ENCODE peak calls at places on chromosome 5, in nine cellular contexts. J is IMR-90, W is ovary, T is H1, M is GM12891, R is A549, H is transverse colon, G is heart left ventricle, O is lower leg skin. C is an unnamed sample.

GRCh38 chr5:1410156-1411014 is 34.9 kb downstream of the SLC6A3 start:
- DNase-seq in J (no peak), W (peak), T (no peak), M (no peak), R (no peak), H (no peak), G (peak), O (no peak), C (no peak)

GRCh38 chr5:141084487-141084989 is 9.9 kb upstream of the PCDHB2 start:
- DNase-seq in J (peak), W (peak), T (peak), M (no peak), R (peak), H (peak), G (peak), O (no peak), C (peak)

GRCh38 chr5:9411142-9411541 is 134.7 kb downstream of the SEMA5A start:
- DNase-seq in J (no peak), W (no peak), T (no peak), M (no peak), R (no peak), H (no peak), G (no peak), O (no peak), C (no peak)

GRCh38 chr5:179464631-179465030 is 85.7 kb upstream of the RUFY1 start:
- DNase-seq in J (no peak), W (no peak), T (no peak), M (no peak), R (no peak), H (no peak), G (no peak), O (no peak), C (no peak)

GRCh38 chr5:125269926-125270325 is 523.5 kb upstream of the ZNF608 start:
- DNase-seq in J (no peak), W (no peak), T (no peak), M (no peak), R (no peak), H (no peak), G (no peak), O (no peak), C (no peak)

GRCh38 chr5:62082370-62082778 is 223.6 kb upstream of the KIF2A start:
- DNase-seq in J (peak), W (no peak), T (no peak), M (no peak), R (no peak), H (no peak), G (no peak), O (no peak), C (peak)

GRCh38 chr5:35780236-35780635 is 76.5 kb upstream of the IL7R start:
- DNase-seq in J (no peak), W (no peak), T (no peak), M (no peak), R (no peak), H (no peak), G (no peak), O (no peak), C (no peak)

GRCh38 chr5:87541033-87541432 is 128.3 kb upstream of the CCNH start:
- DNase-seq in J (peak), W (peak), T (no peak), M (no peak), R (no peak), H (peak), G (peak), O (no peak), C (no peak)

GRCh38 chr5:103800728-103801127 is 238.1 kb upstream of the NUDT12 start:
- DNase-seq in J (peak), W (no peak), T (no peak), M (no peak), R (no peak), H (no peak), G (no peak), O (no peak), C (no peak)

GRCh38 chr5:62780888-62781287 is 202.3 kb downstream of the LRRC70 start:
- DNase-seq in J (no peak), W (no peak), T (peak), M (no peak), R (no peak), H (no peak), G (no peak), O (no peak), C (no peak)

GRCh38 chr5:176416123-176416924 is at the start of gene CLTB:
- DNase-seq in J (peak), W (peak), T (peak), M (peak), R (peak), H (peak), G (peak), O (peak), C (peak)
- TF ChIP-seq POLR2A in J (peak), W (peak), T (no peak), M (no peak), R (peak), H (peak), G (peak), O (no peak), C (peak)

GRCh38 chr5:154709368-154710305 is 45.5 kb upstream of the LARP1 start:
- DNase-seq in J (no peak), W (no peak), T (no peak), M (no peak), R (no peak), H (no peak), G (no peak), O (no peak), C (no peak)

GRCh38 chr5:154712518-154713437 is 42.4 kb upstream of the LARP1 start:
- DNase-seq in J (no peak), W (no peak), T (peak), M (no peak), R (no peak), H (peak), G (no peak), O (no peak), C (no peak)

GRCh38 chr5:154714271-154714986 is 40.7 kb upstream of the LARP1 start:
- DNase-seq in J (peak), W (no peak), T (no peak), M (peak), R (no peak), H (peak), G (no peak), O (no peak), C (no peak)

GRCh38 chr5:154708845-154709244 is 46.3 kb upstream of the LARP1 start:
- DNase-seq in J (peak), W (no peak), T (no peak), M (no peak), R (no peak), H (no peak), G (no peak), O (no peak), C (no peak)

GRCh38 chr5:154713615-154714125 is 41.5 kb upstream of the LARP1 start:
- DNase-seq in J (peak), W (no peak), T (no peak), M (no peak), R (no peak), H (peak), G (no peak), O (no peak), C (no peak)
- TF ChIP-seq POLR2A in J (no peak), W (no peak), T (no peak), M (no peak), R (no peak), H (no peak), G (no peak), O (no peak), C (no peak)

GRCh38 chr5:78509884-78510769 is 138.4 kb downstream of the LHFPL2 start:
- DNase-seq in J (no peak), W (peak), T (no peak), M (peak), R (no peak), H (peak), G (peak), O (no peak), C (no peak)
- TF ChIP-seq POLR2A in J (no peak), W (no peak), T (no peak), M (no peak), R (no peak), H (peak), G (no peak), O (no peak), C (no peak)

DNA sequence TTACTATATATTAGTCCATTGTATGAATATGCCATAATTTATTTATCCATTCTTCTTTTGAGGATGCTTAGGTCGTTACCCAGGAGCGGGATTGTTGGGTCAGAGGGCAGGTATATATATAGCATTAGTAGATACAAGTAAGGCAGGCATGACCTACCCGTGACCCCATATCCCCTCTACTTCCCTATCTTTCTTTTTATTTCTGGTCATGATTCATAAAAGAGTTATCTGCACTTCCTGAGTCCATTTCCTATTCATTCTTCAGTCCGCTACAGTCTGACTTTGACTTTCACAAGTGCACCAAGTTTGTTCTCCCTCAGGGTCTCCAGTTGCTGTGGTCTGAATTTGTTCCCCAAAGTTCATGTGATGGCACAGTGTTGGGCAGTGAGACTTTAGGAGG is 6.9 kb downstream of the RHOBTB3 start:
- DNase-seq in J (no peak), W (no peak), T (no peak), M (no peak), R (no peak), H (no peak), G (peak), O (no peak), C (no peak)
- TF ChIP-seq POLR2A in J (no peak), W (no peak), T (no peak), M (no peak), R (no peak), H (no peak), G (no peak), O (no peak), C (no peak)

GRCh38 chr5:79378510-79379186 is 135.3 kb downstream of the HOMER1 start:
- DNase-seq in J (no peak), W (no peak), T (no peak), M (no peak), R (no peak), H (no peak), G (peak), O (no peak), C (no peak)
- TF ChIP-seq POLR2A in J (no peak), W (no peak), T (no peak), M (no peak), R (no peak), H (no peak), G (no peak), O (no peak), C (no peak)

C was measured in H54.